ENCODE peak calls at places on chromosomes 11 and 22, in six cellular contexts. One of them, this sample, is unnamed.

GRCh38 chr11:44775366-44776356 is 48.9 kb downstream of the TSPAN18 start:
- DNase-seq in K562: peak; percentile 89
- DNase-seq in GM12878: no peak
- DNase-seq in H1: peak; percentile 86
- DNase-seq in HepG2: peak; percentile 39
- DNase-seq in HCT116: peak; percentile 69
- DNase-seq in this sample: peak; percentile 84

GRCh38 chr11:67468509-67468834 is 579 bp downstream of the TMEM134 start:
- DNase-seq in H1: no peak
- DNase-seq in GM12878: no peak
- DNase-seq in HCT116: no peak
- DNase-seq in K562: no peak
- DNase-seq in HepG2: no peak
- DNase-seq in this sample: no peak

GRCh38 chr11:117824571-117825537 is at the start of gene FXYD2:
- DNase-seq in H1: no peak
- DNase-seq in HCT116: no peak
- DNase-seq in HepG2: no peak
- DNase-seq in GM12878: no peak
- DNase-seq in K562: no peak
- DNase-seq in this sample: no peak

GRCh38 chr22:36329217-36330078 is 58.3 kb downstream of the MYH9 start:
- DNase-seq in H1: peak; percentile 80
- DNase-seq in HCT116: peak; percentile 52
- DNase-seq in HepG2: peak; percentile 89
- DNase-seq in GM12878: no peak
- DNase-seq in K562: peak; percentile 56
- DNase-seq in this sample: peak; percentile 75

GRCh38 chr11:24145411-24145810 is 351.4 kb upstream of the LUZP2 start:
- DNase-seq in H1: no peak
- DNase-seq in GM12878: no peak
- DNase-seq in HepG2: no peak
- DNase-seq in K562: no peak
- DNase-seq in HCT116: no peak
- DNase-seq in this sample: no peak

GRCh38 chr11:27209562-27210005 is 153.4 kb downstream of the CCDC34 start:
- DNase-seq in H1: no peak
- DNase-seq in K562: peak; percentile 36
- DNase-seq in GM12878: no peak
- DNase-seq in HCT116: peak; percentile 40
- DNase-seq in HepG2: peak; percentile 80
- DNase-seq in this sample: no peak

GRCh38 chr22:35537252-35537651 is 3.4 kb upstream of the RASD2 start:
- DNase-seq in HCT116: no peak
- DNase-seq in H1: no peak
- DNase-seq in K562: no peak
- DNase-seq in HepG2: no peak
- DNase-seq in GM12878: no peak
- DNase-seq in this sample: no peak

GRCh38 chr22:38907767-38908166 is 35.8 kb upstream of the CBX6 start:
- DNase-seq in K562: no peak
- DNase-seq in HepG2: no peak
- DNase-seq in HCT116: no peak
- DNase-seq in GM12878: no peak
- DNase-seq in H1: no peak
- DNase-seq in this sample: no peak

GRCh38 chr11:105168457-105168856 is 28.9 kb upstream of the CARD18 start:
- DNase-seq in HepG2: no peak
- DNase-seq in H1: no peak
- DNase-seq in GM12878: no peak
- DNase-seq in HCT116: no peak
- DNase-seq in K562: no peak
- DNase-seq in this sample: no peak

GRCh38 chr11:81700061-81700460 is 1033.6 kb downstream of the FAM181B start:
- DNase-seq in GM12878: no peak
- DNase-seq in HCT116: no peak
- DNase-seq in H1: no peak
- DNase-seq in K562: no peak
- DNase-seq in HepG2: no peak
- DNase-seq in this sample: no peak

GRCh38 chr11:38460429-38460828 is 1862.4 kb upstream of the RAG2 start:
- DNase-seq in GM12878: no peak
- DNase-seq in HCT116: no peak
- DNase-seq in HepG2: no peak
- DNase-seq in K562: no peak
- DNase-seq in H1: no peak
- DNase-seq in this sample: no peak

GRCh38 chr22:27752771-27753170 is 48.8 kb downstream of the MN1 start:
- DNase-seq in H1: no peak
- DNase-seq in GM12878: no peak
- DNase-seq in K562: no peak
- DNase-seq in HepG2: no peak
- DNase-seq in HCT116: no peak
- DNase-seq in this sample: no peak

GRCh38 chr22:40414306-40414705 is 43.9 kb downstream of the SGSM3 start:
- DNase-seq in K562: no peak
- DNase-seq in GM12878: no peak
- DNase-seq in HCT116: no peak
- DNase-seq in HepG2: no peak
- DNase-seq in H1: no peak
- DNase-seq in this sample: no peak

GRCh38 chr22:50170453-50171318 is at the start of gene PANX2:
- DNase-seq in HCT116: no peak
- DNase-seq in H1: no peak
- DNase-seq in HepG2: no peak
- DNase-seq in K562: peak; percentile 69
- DNase-seq in GM12878: no peak
- DNase-seq in this sample: no peak

GRCh38 chr11:78020248-78020647 is 2.8 kb downstream of the KCTD14 start:
- DNase-seq in H1: no peak
- DNase-seq in GM12878: no peak
- DNase-seq in HepG2: no peak
- DNase-seq in HCT116: no peak
- DNase-seq in K562: no peak
- DNase-seq in this sample: no peak

GRCh38 chr11:117187428-117187798 is 8.9 kb downstream of the SIDT2 start:
- DNase-seq in K562: no peak
- DNase-seq in HepG2: no peak
- DNase-seq in H1: no peak
- DNase-seq in HCT116: no peak
- DNase-seq in GM12878: no peak
- DNase-seq in this sample: no peak

GRCh38 chr11:43917851-43918250 is 24.6 kb upstream of the C11orf96 start:
- DNase-seq in HCT116: no peak
- DNase-seq in H1: no peak
- DNase-seq in GM12878: no peak
- DNase-seq in K562: no peak
- DNase-seq in HepG2: no peak
- DNase-seq in this sample: no peak

GRCh38 chr22:25546751-25547150 is 17.7 kb upstream of the GRK3 start:
- DNase-seq in H1: no peak
- DNase-seq in HepG2: no peak
- DNase-seq in K562: no peak
- DNase-seq in HCT116: peak; percentile 50
- DNase-seq in GM12878: no peak
- DNase-seq in this sample: no peak

GRCh38 chr11:110874651-110875050 is 162.4 kb upstream of the ARHGAP20 start:
- DNase-seq in HepG2: no peak
- DNase-seq in K562: no peak
- DNase-seq in H1: no peak
- DNase-seq in GM12878: no peak
- DNase-seq in HCT116: no peak
- DNase-seq in this sample: no peak

GRCh38 chr22:45959719-45960476 is 17.1 kb downstream of the WNT7B start:
- DNase-seq in GM12878: no peak
- DNase-seq in HepG2: no peak
- DNase-seq in K562: no peak
- DNase-seq in H1: no peak
- DNase-seq in HCT116: no peak
- DNase-seq in this sample: no peak

GRCh38 chr11:59891781-59892181 is 13.2 kb downstream of the OOSP3 start:
- DNase-seq in K562: peak; percentile 22
- DNase-seq in HepG2: no peak
- DNase-seq in HCT116: no peak
- DNase-seq in H1: peak; percentile 74
- DNase-seq in GM12878: no peak
- DNase-seq in this sample: peak; percentile 42

GRCh38 chr11:125250316-125250870 is 85.8 kb downstream of the PKNOX2 start:
- DNase-seq in HepG2: no peak
- DNase-seq in K562: no peak
- DNase-seq in H1: no peak
- DNase-seq in HCT116: no peak
- DNase-seq in GM12878: no peak
- DNase-seq in this sample: no peak

GRCh38 chr22:21009638-21010425 is 5.1 kb upstream of the P2RX6 start:
- DNase-seq in K562: peak; percentile 85
- DNase-seq in HCT116: no peak
- DNase-seq in H1: peak; percentile 67
- DNase-seq in HepG2: peak; percentile 65
- DNase-seq in GM12878: no peak
- DNase-seq in this sample: no peak

GRCh38 chr11:43359432-43359818 is 705 bp downstream of the TTC17 start:
- DNase-seq in GM12878: peak; percentile 21
- DNase-seq in HepG2: peak; percentile 16
- DNase-seq in K562: no peak
- DNase-seq in H1: no peak
- DNase-seq in HCT116: no peak
- DNase-seq in this sample: peak; percentile 22

GRCh38 chr22:43260818-43261217 is 73.9 kb upstream of the TTLL12 start:
- DNase-seq in K562: no peak
- DNase-seq in GM12878: no peak
- DNase-seq in HepG2: no peak
- DNase-seq in H1: no peak
- DNase-seq in HCT116: no peak
- DNase-seq in this sample: no peak
- TF ChIP-seq ZNF274 in K562: no peak
- TF ChIP-seq ZNF274 in GM12878: no peak
- TF ChIP-seq ZNF274 in HepG2: no peak
- TF ChIP-seq ZNF274 in H1: no peak
- TF ChIP-seq ZNF274 in HCT116: no peak
- TF ChIP-seq ZNF274 in this sample: no peak

DNA sequence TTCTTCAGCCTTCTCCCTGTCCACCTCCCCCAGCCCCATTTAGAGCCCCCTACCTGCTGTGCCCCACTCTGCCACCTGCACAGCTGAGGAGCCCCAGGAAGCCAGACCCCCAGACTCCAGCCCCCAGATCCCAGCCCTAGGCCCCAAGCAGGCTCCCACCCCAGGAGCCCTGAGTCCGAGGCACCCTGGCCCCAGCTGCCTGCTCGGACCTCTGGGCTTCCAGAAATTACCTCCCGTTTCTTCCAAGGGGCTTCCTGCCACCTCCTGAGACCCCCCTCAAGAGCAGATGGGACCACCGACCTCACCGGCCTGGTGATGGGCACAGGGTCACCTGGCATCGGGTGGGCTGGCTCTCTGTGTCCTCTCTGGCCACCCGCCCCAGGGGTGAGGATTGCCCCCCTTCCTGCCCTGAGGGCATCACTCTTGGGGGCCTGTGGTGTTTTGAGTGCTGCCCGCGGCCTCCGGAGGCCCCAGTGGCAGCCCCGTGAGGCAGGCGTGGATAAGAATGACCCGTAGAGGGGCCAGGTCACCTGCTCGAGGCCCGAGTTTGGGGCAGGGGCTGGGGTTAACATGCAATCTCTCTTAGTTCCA is 18.3 kb upstream of the TALDO1 start:
- DNase-seq in K562: no peak
- DNase-seq in H1: no peak
- DNase-seq in GM12878: no peak
- DNase-seq in HCT116: no peak
- DNase-seq in HepG2: no peak
- DNase-seq in this sample: no peak
- TF ChIP-seq YY1 in K562: no peak
- TF ChIP-seq YY1 in H1: no peak
- TF ChIP-seq YY1 in GM12878: no peak
- TF ChIP-seq YY1 in HCT116: no peak
- TF ChIP-seq YY1 in HepG2: no peak
- TF ChIP-seq YY1 in this sample: no peak

DNA sequence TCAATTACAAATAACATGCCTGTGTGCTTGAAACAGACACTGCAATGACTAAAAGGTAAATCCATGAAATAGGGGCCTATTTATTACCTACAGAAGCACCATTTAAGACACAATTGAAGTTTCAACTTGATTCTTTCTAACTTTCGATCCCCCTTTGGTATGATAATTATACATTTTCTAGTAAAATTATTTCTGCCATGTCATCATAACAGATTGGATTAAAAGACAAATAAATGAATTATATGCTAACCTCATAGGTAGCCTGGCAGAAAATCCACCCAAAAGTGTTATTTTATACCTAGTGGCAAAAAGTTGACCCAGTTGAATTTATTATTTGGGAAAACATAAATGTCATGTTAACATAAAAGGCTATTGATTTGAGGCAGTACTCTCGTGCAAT is 241.1 kb downstream of the RAB38 start:
- DNase-seq in HCT116: no peak
- DNase-seq in H1: no peak
- DNase-seq in HepG2: no peak
- DNase-seq in K562: no peak
- DNase-seq in GM12878: no peak
- DNase-seq in this sample: no peak
- TF ChIP-seq ZNF274 in HCT116: no peak
- TF ChIP-seq ZNF274 in H1: no peak
- TF ChIP-seq ZNF274 in HepG2: no peak
- TF ChIP-seq ZNF274 in K562: no peak
- TF ChIP-seq ZNF274 in GM12878: no peak
- TF ChIP-seq ZNF274 in this sample: no peak

GRCh38 chr11:115334932-115335788 is 169.1 kb downstream of the CADM1 start:
- DNase-seq in K562: peak; percentile 17
- DNase-seq in GM12878: no peak
- DNase-seq in HepG2: peak; percentile 19
- DNase-seq in H1: no peak
- DNase-seq in HCT116: no peak
- DNase-seq in this sample: no peak

GRCh38 chr11:115342142-115342541 is 162.1 kb downstream of the CADM1 start:
- DNase-seq in HCT116: no peak
- DNase-seq in HepG2: no peak
- DNase-seq in H1: no peak
- DNase-seq in GM12878: no peak
- DNase-seq in K562: no peak
- DNase-seq in this sample: no peak

GRCh38 chr11:115345840-115346239 is 158.4 kb downstream of the CADM1 start:
- DNase-seq in HCT116: no peak
- DNase-seq in GM12878: no peak
- DNase-seq in K562: no peak
- DNase-seq in H1: no peak
- DNase-seq in HepG2: no peak
- DNase-seq in this sample: no peak

GRCh38 chr11:115338476-115338875 is 165.7 kb downstream of the CADM1 start:
- DNase-seq in HepG2: no peak
- DNase-seq in GM12878: no peak
- DNase-seq in HCT116: no peak
- DNase-seq in K562: no peak
- DNase-seq in H1: no peak
- DNase-seq in this sample: no peak

DNA sequence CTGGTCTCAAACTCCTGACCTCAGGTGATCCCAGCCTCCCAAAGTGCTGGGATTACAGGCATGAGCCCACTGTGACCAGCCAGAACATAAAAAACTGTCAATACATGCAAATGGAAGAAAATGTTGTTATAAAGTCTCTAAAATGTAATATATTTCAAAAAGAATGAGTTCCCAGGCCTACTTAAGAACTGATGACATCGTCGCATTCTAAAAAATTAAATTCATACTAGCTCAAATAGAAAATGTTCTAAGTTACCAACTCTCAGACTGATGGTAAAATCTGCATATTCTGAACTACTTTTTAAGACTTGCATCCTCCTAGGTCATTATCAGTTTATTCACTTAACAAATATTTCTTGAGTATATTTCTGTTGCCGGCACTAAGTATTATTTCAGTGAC is 163.3 kb downstream of the CADM1 start:
- DNase-seq in HepG2: no peak
- DNase-seq in H1: no peak
- DNase-seq in HCT116: no peak
- DNase-seq in K562: no peak
- DNase-seq in GM12878: no peak
- DNase-seq in this sample: no peak
- TF ChIP-seq YY1 in HepG2: no peak
- TF ChIP-seq YY1 in H1: no peak
- TF ChIP-seq YY1 in HCT116: no peak
- TF ChIP-seq YY1 in K562: no peak
- TF ChIP-seq YY1 in GM12878: no peak
- TF ChIP-seq YY1 in this sample: no peak

This sample was measured in NT2/D1.